ENCODE peak calls at places on chromosome 1, in six cellular contexts. Y, U, X, H, T and G are unnamed samples. For H3K27me3, the result is how much of the 10 kb centered on the place peaks cover.

GRCh38 chr1:244350027-244350426 is 101.7 kb downstream of the ADSS2 start:
- DNase-seq in Y (no peak), U (no peak), X (no peak), H (peak), T (no peak), G (no peak)

GRCh38 chr1:228744918-228745317 is 9.6 kb downstream of the RHOU start:
- DNase-seq in Y (no peak), U (no peak), X (no peak), H (no peak), T (no peak), G (no peak)

GRCh38 chr1:178543291-178543609 is 30.3 kb downstream of the TEX35 start:
- DNase-seq in Y (no peak), U (no peak), X (no peak), H (no peak), T (no peak), G (no peak)

GRCh38 chr1:202806845-202807366 is 1.3 kb downstream of the KDM5B start:
- DNase-seq in Y (peak), U (peak), X (no peak), H (peak), T (no peak), G (no peak)

GRCh38 chr1:59994302-59995198 is 68.0 kb upstream of the CYP2J2 start:
- DNase-seq in Y (peak), U (peak), X (no peak), H (no peak), T (no peak), G (peak)

GRCh38 chr1:184152944-184153343 is 101.4 kb downstream of the TSEN15 start:
- DNase-seq in Y (no peak), U (no peak), X (no peak), H (no peak), T (no peak), G (no peak)

GRCh38 chr1:223421025-223421424 is 27.8 kb downstream of the CCDC185 start:
- DNase-seq in Y (no peak), U (peak), X (no peak), H (no peak), T (no peak), G (no peak)

GRCh38 chr1:168220470-168220871 is 5.3 kb upstream of the SFT2D2 start:
- DNase-seq in Y (no peak), U (no peak), X (no peak), H (no peak), T (no peak), G (no peak)

GRCh38 chr1:15336866-15337265 is 72.8 kb upstream of the EFHD2 start:
- DNase-seq in Y (no peak), U (peak), X (no peak), H (no peak), T (no peak), G (no peak)

GRCh38 chr1:226110249-226111108 is 48.0 kb downstream of the H3-3A start:
- DNase-seq in Y (peak), U (peak), X (no peak), H (peak), T (no peak), G (no peak)

GRCh38 chr1:76285578-76286135 is 211.1 kb downstream of the ST6GALNAC3 start:
- DNase-seq in Y (no peak), U (no peak), X (no peak), H (no peak), T (no peak), G (no peak)

GRCh38 chr1:26541816-26542711 is 12.5 kb downstream of the RPS6KA1 start:
- DNase-seq in Y (peak), U (peak), X (peak), H (peak), T (no peak), G (no peak)

GRCh38 chr1:26538480-26539412 is 9.2 kb downstream of the RPS6KA1 start:
- DNase-seq in Y (peak), U (no peak), X (no peak), H (no peak), T (peak), G (no peak)

GRCh38 chr1:26539722-26540121 is 10.2 kb downstream of the RPS6KA1 start:
- DNase-seq in Y (no peak), U (no peak), X (no peak), H (no peak), T (no peak), G (no peak)

GRCh38 chr1:26541431-26541815 is 11.9 kb downstream of the RPS6KA1 start:
- DNase-seq in Y (no peak), U (no peak), X (no peak), H (no peak), T (no peak), G (no peak)

DNA sequence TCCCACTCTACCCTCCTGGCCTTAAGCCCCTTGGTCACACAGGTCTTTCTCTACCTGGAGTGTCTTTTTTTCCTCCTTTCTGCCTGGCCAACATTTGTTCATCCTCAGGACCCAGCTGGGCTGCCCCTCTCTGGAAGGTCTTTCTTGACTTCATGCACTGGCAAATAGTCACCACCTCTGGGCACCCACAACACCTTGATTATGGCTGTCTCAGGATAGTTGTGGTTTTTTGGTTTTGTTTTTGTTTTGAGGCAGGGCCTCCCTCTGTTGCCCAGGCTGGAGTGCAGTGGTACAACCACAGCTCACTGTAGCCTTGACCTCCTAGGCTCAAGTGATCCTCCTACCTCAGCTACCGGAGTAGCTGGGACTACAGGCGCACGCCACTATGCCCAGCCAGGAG is 10.8 kb downstream of the RPS6KA1 start:
- DNase-seq in Y (no peak), U (no peak), X (no peak), H (no peak), T (no peak), G (no peak)
- H3K4me3 ChIP-seq in Y (no peak), U (no peak), X (no peak), H (no peak), T (no peak), G (no peak)

GRCh38 chr1:242017580-242018233 is 18.8 kb upstream of the MAP1LC3C start:
- DNase-seq in Y (peak), U (peak), X (no peak), H (no peak), T (peak), G (no peak)
- TF ChIP-seq CTCF in Y (peak), U (peak), X (peak), H (peak), T (peak), G (peak)

DNA sequence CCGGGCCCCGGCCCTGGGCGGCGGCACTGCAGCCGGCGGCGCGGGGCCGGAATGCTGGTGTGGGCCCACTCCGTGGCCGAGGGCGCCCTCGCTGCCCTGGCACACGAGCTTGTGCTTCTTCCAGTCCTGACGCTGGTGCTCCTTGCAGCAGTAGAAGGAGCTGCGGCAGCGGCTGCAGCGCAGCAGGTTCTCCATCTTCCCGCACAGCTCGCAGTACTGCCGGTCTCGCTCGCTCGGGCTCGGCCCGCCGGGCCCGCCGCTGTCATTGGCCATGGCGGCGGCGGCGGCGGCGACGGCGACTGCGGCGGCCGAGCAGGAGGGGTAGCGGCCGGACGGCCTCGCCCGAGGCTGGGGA is 494 bp downstream of the EGLN1 start:
- DNase-seq in Y (peak), U (peak), X (no peak), H (no peak), T (no peak), G (no peak)
- H3K27me3 ChIP-seq in Y (under half), U (under half), X (under half), H (under half), T (under half), G (under half)

DNA sequence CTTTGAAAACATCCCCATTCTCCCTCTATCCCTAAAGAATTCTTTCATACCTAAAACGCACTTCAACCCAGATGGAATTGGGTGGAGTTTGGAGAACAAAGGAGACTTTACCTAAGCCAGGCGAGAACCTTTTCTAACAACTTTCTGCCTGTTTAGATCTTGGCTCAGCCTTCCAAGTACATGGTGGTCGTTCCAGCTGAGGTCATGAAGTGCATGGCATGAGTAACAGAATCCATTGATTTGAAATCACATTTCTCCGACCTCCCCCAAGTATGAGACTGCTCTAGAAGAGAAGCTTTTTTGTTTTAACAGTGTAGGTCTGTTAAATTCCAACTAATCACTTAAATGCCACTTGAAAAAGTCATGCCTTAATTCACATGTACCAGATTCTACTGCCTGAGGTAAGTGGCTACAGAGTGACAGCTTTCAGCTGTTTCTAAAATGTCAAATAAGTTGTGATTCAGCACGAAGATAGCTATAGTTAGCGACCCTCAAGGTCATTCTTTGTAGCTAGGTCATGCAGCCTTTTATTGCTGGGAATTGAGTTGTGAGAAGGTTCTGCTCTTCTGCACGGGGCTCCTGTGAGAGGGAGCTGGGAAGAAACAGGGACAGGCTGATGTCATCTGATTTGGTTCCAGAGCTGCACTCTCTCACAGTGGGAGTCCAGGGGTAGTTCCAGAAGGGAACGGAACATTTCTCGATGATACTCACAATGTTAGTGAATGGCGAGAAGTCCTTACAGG is 112.6 kb downstream of the VPS13D start:
- DNase-seq in Y (no peak), U (peak), X (no peak), H (no peak), T (no peak), G (no peak)
- H3K4me3 ChIP-seq in Y (no peak), U (peak), X (no peak), H (no peak), T (no peak), G (no peak)

DNA sequence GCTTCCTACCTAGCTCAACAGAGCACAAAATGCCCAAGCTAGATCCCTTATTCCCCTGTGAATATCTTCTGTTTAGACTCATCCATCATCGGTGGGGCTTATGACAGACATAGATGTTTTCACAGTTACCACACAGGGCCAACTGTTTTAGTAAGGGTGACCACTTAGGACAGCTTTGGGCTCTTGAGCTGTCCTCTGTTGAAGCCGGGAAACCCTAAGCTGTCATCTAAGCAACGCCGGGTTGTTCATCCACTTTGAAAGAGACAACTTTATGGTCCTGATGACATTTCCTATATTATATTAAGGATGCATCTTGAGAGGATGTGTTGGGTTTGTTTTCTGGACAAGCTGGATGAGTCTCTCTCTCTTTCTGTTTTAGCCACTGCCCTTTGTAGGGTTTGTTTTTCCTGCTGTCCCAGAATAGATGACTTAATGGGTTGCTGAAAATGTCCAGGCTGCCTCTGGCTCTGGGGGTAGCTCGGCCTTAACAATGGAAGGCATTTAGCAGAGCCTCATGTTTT is 110.5 kb upstream of the UBE2U start:
- DNase-seq in Y (no peak), U (no peak), X (no peak), H (no peak), T (no peak), G (no peak)
- TF ChIP-seq CTCF in Y (no peak), U (no peak), X (no peak), H (no peak), T (no peak), G (no peak)

GRCh38 chr1:3312894-3313578 is 141.4 kb upstream of the ARHGEF16 start:
- DNase-seq in Y (peak), U (peak), X (peak), H (no peak), T (peak), G (peak)
- H3K27me3 ChIP-seq in Y (under half), U (under half), X (under half), H (under half), T (under half), G (under half)

GRCh38 chr1:79043506-79043905 is 37.0 kb upstream of the ADGRL4 start:
- DNase-seq in Y (peak), U (no peak), X (peak), H (no peak), T (no peak), G (no peak)
- H3K4me3 ChIP-seq in Y (no peak), U (no peak), X (no peak), H (no peak), T (no peak), G (no peak)

DNA sequence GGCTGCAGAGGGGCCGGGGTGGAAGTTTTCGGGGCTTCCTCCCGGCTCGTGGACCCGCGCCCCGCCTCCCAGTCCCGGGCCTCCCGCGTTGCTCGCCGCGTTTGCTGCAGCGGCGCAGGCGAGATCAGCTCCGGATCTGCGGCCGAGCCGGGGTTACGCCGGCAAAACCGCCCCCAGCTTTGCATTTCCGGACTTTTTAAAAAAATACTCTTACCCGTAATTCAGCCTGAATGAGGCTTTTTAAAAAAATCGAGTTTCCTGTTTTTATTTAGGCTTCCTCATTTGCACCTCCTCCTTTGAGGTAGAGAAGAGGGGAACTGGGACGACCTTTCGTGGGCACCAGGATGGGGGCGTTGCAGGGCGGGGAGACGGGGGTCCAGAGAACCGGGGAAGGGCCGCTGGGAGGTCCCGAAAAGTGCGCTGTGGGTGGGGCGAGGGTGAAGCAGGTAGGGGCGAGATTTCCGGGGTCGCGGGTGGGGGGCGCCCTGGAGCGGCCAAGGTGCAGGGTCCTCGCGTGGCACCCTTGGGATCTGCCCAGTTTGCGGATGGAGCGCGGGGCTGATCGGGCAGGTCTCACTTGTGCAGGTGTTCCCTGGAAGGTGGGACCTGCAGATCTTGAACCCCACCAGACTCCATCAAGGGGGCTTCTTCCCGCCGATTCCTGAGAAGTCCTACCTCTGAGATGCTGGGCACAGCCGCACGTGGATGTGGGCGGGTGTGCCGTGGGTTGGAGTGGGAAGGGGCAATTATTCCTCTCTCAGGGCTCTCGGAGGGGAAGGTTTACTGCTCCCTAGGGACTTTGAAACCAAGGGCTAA is 1.1 kb downstream of the PIK3CD start:
- DNase-seq in Y (no peak), U (no peak), X (no peak), H (peak), T (no peak), G (no peak)
- TF ChIP-seq CTCF in Y (no peak), U (no peak), X (no peak), H (peak), T (no peak), G (no peak)